ENCODE peak calls at places on chromosomes 11 and 22, in five cellular contexts. M is activated T-helper 1 cell treated with Interleukin-2 at 50 U/mL for 16 hours; H is AG08395; P is CD4-positive, alpha-beta T cell; E is effector CD4-positive, alpha-beta T cell. L is an unnamed sample.

GRCh38 chr11:95453616-95454118 is 222.7 kb upstream of the SESN3 start:
- DNase-seq in M (no peak), H (no peak), P (no peak), E (no peak), L (no peak)

GRCh38 chr11:14258177-14258935 is 100.6 kb downstream of the RRAS2 start:
- DNase-seq in M (no peak), H (peak; percentile 21), P (no peak), E (no peak), L (peak; percentile 56)

GRCh38 chr22:50074551-50075042 is 10.6 kb downstream of the MLC1 start:
- DNase-seq in M (no peak), H (no peak), P (no peak), E (no peak), L (no peak)

GRCh38 chr22:21683401-21683811 is 17.6 kb downstream of the PPIL2 start:
- DNase-seq in M (no peak), H (no peak), P (no peak), E (no peak), L (no peak)

GRCh38 chr11:67609316-67609715 is 2.6 kb downstream of the NDUFV1 start:
- DNase-seq in M (no peak), H (no peak), P (no peak), E (no peak), L (no peak)

GRCh38 chr11:33658195-33658900 is 42.3 kb downstream of the C11orf91 start:
- DNase-seq in M (no peak), H (no peak), P (no peak), E (no peak), L (no peak)

GRCh38 chr22:40326905-40327735 is 19.2 kb upstream of the ADSL start:
- DNase-seq in M (no peak), H (peak; percentile 10), P (no peak), E (no peak), L (no peak)

GRCh38 chr11:27194976-27195375 is 154.4 kb downstream of the BBOX1 start:
- DNase-seq in M (no peak), H (no peak), P (no peak), E (no peak), L (no peak)

GRCh38 chr22:43567691-43568308 is 156.0 kb downstream of the MPPED1 start:
- DNase-seq in M (no peak), H (no peak), P (no peak), E (no peak), L (no peak)

GRCh38 chr11:113885897-113886296 is 10.5 kb upstream of the USP28 start:
- DNase-seq in M (no peak), H (no peak), P (no peak), E (no peak), L (no peak)

GRCh38 chr11:31808721-31809542 is 2.2 kb downstream of the PAX6 start:
- DNase-seq in M (no peak), H (no peak), P (no peak), E (no peak), L (no peak)

GRCh38 chr11:46669606-46670243 is 30.7 kb downstream of the ARHGAP1 start:
- DNase-seq in M (no peak), H (no peak), P (no peak), E (no peak), L (no peak)

GRCh38 chr11:44865866-44866272 is 84.8 kb downstream of the TP53I11 start:
- DNase-seq in M (no peak), H (no peak), P (no peak), E (no peak), L (no peak)

GRCh38 chr11:65431452-65432132 is 9.0 kb downstream of the NEAT1 start:
- DNase-seq in M (no peak), H (no peak), P (no peak), E (peak; percentile 42), L (peak; percentile 3)

GRCh38 chr22:17115927-17116326 is 5.2 kb downstream of the TMEM121B start:
- DNase-seq in M (no peak), H (no peak), P (no peak), E (no peak), L (no peak)

GRCh38 chr11:15754221-15754620 is 602.1 kb downstream of the SOX6 start:
- DNase-seq in M (no peak), H (no peak), P (no peak), E (no peak), L (no peak)

GRCh38 chr11:72974487-72975205 is 160.4 kb downstream of the ATG16L2 start:
- DNase-seq in M (no peak), H (no peak), P (no peak), E (no peak), L (no peak)

GRCh38 chr11:70742553-70743291 is 344.4 kb downstream of the CTTN start:
- DNase-seq in M (no peak), H (no peak), P (no peak), E (no peak), L (no peak)

GRCh38 chr11:70270877-70271634 is 566 bp downstream of the PPFIA1 start:
- DNase-seq in M (peak; percentile 37), H (peak; percentile 68), P (peak; percentile 28), E (peak; percentile 40), L (no peak)

GRCh38 chr22:50473088-50473487 is 1.7 kb downstream of the SBF1 start:
- DNase-seq in M (no peak), H (no peak), P (peak; percentile 44), E (peak; percentile 49), L (no peak)

GRCh38 chr11:104134760-104135159 is 29.2 kb downstream of the PDGFD start:
- DNase-seq in M (no peak), H (peak; percentile 55), P (no peak), E (no peak), L (peak; percentile 39)

GRCh38 chr11:78683774-78684173 is 109.1 kb upstream of the NARS2 start:
- DNase-seq in M (no peak), H (no peak), P (no peak), E (no peak), L (no peak)

GRCh38 chr11:74646964-74647363 is 54.6 kb downstream of the POLD3 start:
- DNase-seq in M (no peak), H (no peak), P (no peak), E (no peak), L (no peak)

GRCh38 chr11:63020671-63021255 is 5.1 kb upstream of the SLC22A8 start:
- DNase-seq in M (no peak), H (no peak), P (no peak), E (no peak), L (no peak)

GRCh38 chr11:113338730-113339129 is 24.3 kb downstream of the TTC12 start:
- DNase-seq in M (no peak), H (no peak), P (no peak), E (no peak), L (no peak)

GRCh38 chr22:36816635-36817428 is at the start of gene PVALB:
- DNase-seq in M (no peak), H (peak; percentile 36), P (no peak), E (no peak), L (no peak)

GRCh38 chr11:116192509-116193206 is 580.1 kb downstream of the BUD13 start:
- DNase-seq in M (no peak), H (peak; percentile 9), P (no peak), E (no peak), L (no peak)